ENCODE peak calls at places on chromosomes 11 and 22, in five cellular contexts. One of them, this sample, is unnamed.

GRCh38 chr11:70315726-70316125 is 45.2 kb downstream of the PPFIA1 start:
- DNase-seq in lower leg skin: no peak
- DNase-seq in spleen: no peak
- DNase-seq in cardiac fibroblast: no peak
- DNase-seq in upper lobe of right lung: no peak
- DNase-seq in this sample: no peak

GRCh38 chr11:563812-564578 is 3.2 kb downstream of the RASSF7 start:
- DNase-seq in upper lobe of right lung: no peak
- DNase-seq in spleen: peak; percentile 75
- DNase-seq in lower leg skin: no peak
- DNase-seq in cardiac fibroblast: no peak
- DNase-seq in this sample: no peak

GRCh38 chr11:35548925-35549561 is 23.6 kb upstream of the PAMR1 start:
- DNase-seq in lower leg skin: no peak
- DNase-seq in spleen: no peak
- DNase-seq in upper lobe of right lung: no peak
- DNase-seq in cardiac fibroblast: peak; percentile 35
- DNase-seq in this sample: peak; percentile 79

GRCh38 chr11:78669249-78669648 is 94.6 kb upstream of the NARS2 start:
- DNase-seq in upper lobe of right lung: no peak
- DNase-seq in lower leg skin: no peak
- DNase-seq in cardiac fibroblast: no peak
- DNase-seq in spleen: no peak
- DNase-seq in this sample: no peak

GRCh38 chr11:17767301-17767885 is 32.8 kb downstream of the KCNC1 start:
- DNase-seq in upper lobe of right lung: peak; percentile 38
- DNase-seq in lower leg skin: no peak
- DNase-seq in spleen: peak; percentile 35
- DNase-seq in cardiac fibroblast: no peak
- DNase-seq in this sample: peak; percentile 26

GRCh38 chr11:75907926-75908527 is 93.0 kb downstream of the UVRAG start:
- DNase-seq in spleen: no peak
- DNase-seq in lower leg skin: no peak
- DNase-seq in cardiac fibroblast: no peak
- DNase-seq in upper lobe of right lung: no peak
- DNase-seq in this sample: no peak

GRCh38 chr11:67634366-67635230 is 4.9 kb upstream of the NUDT8 start:
- DNase-seq in cardiac fibroblast: no peak
- DNase-seq in lower leg skin: no peak
- DNase-seq in spleen: no peak
- DNase-seq in upper lobe of right lung: peak; percentile 57
- DNase-seq in this sample: no peak

GRCh38 chr11:125167954-125168821 is 3.6 kb downstream of the PKNOX2 start:
- DNase-seq in cardiac fibroblast: peak; percentile 58
- DNase-seq in spleen: no peak
- DNase-seq in upper lobe of right lung: no peak
- DNase-seq in lower leg skin: no peak
- DNase-seq in this sample: peak; percentile 68

GRCh38 chr22:44676441-44677298 is 25.3 kb upstream of the PRR5 start:
- DNase-seq in spleen: no peak
- DNase-seq in lower leg skin: no peak
- DNase-seq in upper lobe of right lung: no peak
- DNase-seq in cardiac fibroblast: peak; percentile 44
- DNase-seq in this sample: no peak

DNA sequence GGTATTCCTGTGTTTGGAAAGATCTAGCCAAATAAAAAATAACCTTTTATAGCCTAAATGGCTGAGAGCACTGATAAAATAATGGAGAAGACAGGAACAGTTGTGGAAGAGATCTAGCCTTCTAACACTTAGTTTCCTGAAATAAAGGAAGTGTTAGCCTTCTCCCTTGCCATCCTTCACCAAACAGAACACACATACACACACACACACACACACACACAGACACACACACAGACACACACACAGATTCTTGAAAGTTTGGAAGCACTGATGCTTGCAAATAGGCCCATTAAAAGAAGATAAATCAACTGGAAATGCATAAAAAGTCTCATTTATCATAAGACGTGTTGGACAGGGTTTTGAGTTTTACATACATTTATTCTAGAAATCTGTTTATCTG is 37.5 kb downstream of the KIRREL3 start:
- DNase-seq in upper lobe of right lung: no peak
- DNase-seq in cardiac fibroblast: no peak
- DNase-seq in lower leg skin: no peak
- DNase-seq in spleen: no peak
- DNase-seq in this sample: no peak
- H3K4me3 ChIP-seq in upper lobe of right lung: no peak overlapping the region
- H3K4me3 ChIP-seq in cardiac fibroblast: no peak overlapping the region
- H3K4me3 ChIP-seq in lower leg skin: no peak overlapping the region
- H3K4me3 ChIP-seq in spleen: no peak overlapping the region
- H3K4me3 ChIP-seq in this sample: no peak overlapping the region

GRCh38 chr11:82890941-82891340 is 9.3 kb downstream of the PRCP start:
- DNase-seq in lower leg skin: no peak
- DNase-seq in cardiac fibroblast: no peak
- DNase-seq in upper lobe of right lung: no peak
- DNase-seq in spleen: no peak
- DNase-seq in this sample: no peak
- H3K4me3 ChIP-seq in lower leg skin: no peak overlapping the region
- H3K4me3 ChIP-seq in cardiac fibroblast: no peak overlapping the region
- H3K4me3 ChIP-seq in upper lobe of right lung: peak overlapping the region; percentile 24
- H3K4me3 ChIP-seq in spleen: peak overlapping the region; percentile 27
- H3K4me3 ChIP-seq in this sample: no peak overlapping the region

GRCh38 chr11:46362146-46363030 is 15.1 kb downstream of the DGKZ start:
- DNase-seq in lower leg skin: no peak
- DNase-seq in cardiac fibroblast: no peak
- DNase-seq in upper lobe of right lung: no peak
- DNase-seq in spleen: peak; percentile 83
- DNase-seq in this sample: no peak

GRCh38 chr11:46364056-46364455 is 16.8 kb downstream of the DGKZ start:
- DNase-seq in upper lobe of right lung: no peak
- DNase-seq in spleen: no peak
- DNase-seq in lower leg skin: no peak
- DNase-seq in cardiac fibroblast: no peak
- DNase-seq in this sample: no peak

GRCh38 chr11:46364791-46365190 is 16.7 kb upstream of the MDK start:
- DNase-seq in lower leg skin: no peak
- DNase-seq in spleen: no peak
- DNase-seq in upper lobe of right lung: no peak
- DNase-seq in cardiac fibroblast: no peak
- DNase-seq in this sample: no peak

GRCh38 chr11:46363031-46363407 is 15.8 kb downstream of the DGKZ start:
- DNase-seq in cardiac fibroblast: peak; percentile 84
- DNase-seq in spleen: peak; percentile 90
- DNase-seq in lower leg skin: peak; percentile 68
- DNase-seq in upper lobe of right lung: peak; percentile 81
- DNase-seq in this sample: peak; percentile 36

DNA sequence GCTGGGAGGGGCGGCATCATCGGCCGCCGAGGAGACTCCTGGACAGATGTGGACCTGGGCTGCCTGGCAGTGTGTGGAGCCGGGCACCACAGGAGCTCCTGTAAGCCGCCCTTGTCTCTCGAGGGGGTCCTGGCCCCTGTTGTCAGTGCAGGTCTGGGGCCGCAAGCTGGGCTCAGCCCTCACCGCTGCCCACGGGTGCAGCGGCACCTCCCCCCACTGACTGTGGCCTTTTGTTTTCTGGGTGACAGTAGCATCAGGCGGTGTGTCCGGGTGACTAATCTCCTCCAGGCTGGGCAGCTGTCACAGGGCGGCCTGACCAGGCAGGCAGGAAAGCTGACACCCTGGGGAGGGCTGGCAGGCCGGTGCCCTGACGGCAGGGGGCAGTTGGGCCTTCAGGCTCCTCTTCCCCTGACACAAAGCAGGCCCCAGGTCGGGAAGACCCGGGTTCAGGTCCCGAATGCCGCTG is 16.2 kb downstream of the DGKZ start:
- DNase-seq in lower leg skin: no peak
- DNase-seq in cardiac fibroblast: no peak
- DNase-seq in upper lobe of right lung: no peak
- DNase-seq in spleen: peak; percentile 79
- DNase-seq in this sample: peak; percentile 14
- H3K4me3 ChIP-seq in lower leg skin: no peak overlapping the region
- H3K4me3 ChIP-seq in cardiac fibroblast: no peak overlapping the region
- H3K4me3 ChIP-seq in upper lobe of right lung: no peak overlapping the region
- H3K4me3 ChIP-seq in spleen: peak overlapping the region; percentile 2
- H3K4me3 ChIP-seq in this sample: no peak overlapping the region

GRCh38 chr11:114298701-114299090 is 2.5 kb downstream of the NNMT start:
- DNase-seq in spleen: no peak
- DNase-seq in upper lobe of right lung: no peak
- DNase-seq in lower leg skin: no peak
- DNase-seq in cardiac fibroblast: no peak
- DNase-seq in this sample: no peak
- H3K4me3 ChIP-seq in spleen: peak overlapping the region; percentile 40
- H3K4me3 ChIP-seq in upper lobe of right lung: peak overlapping the region; percentile 52
- H3K4me3 ChIP-seq in lower leg skin: peak overlapping the region; percentile 34
- H3K4me3 ChIP-seq in cardiac fibroblast: peak overlapping the region; percentile 69
- H3K4me3 ChIP-seq in this sample: peak overlapping the region; percentile 82

This sample was measured in fibroblast of mammary gland.